ENCODE peak calls at places on chromosome 20, in six cellular contexts. One of them, this sample, is unnamed.

GRCh38 chr20:20247234-20247633 is 120.7 kb upstream of the INSM1 start:
- DNase-seq in endothelial cell of umbilical vein: no peak
- DNase-seq in GM12878: no peak
- DNase-seq in K562: no peak
- DNase-seq in A549: no peak
- DNase-seq in HepG2: no peak
- DNase-seq in this sample: no peak

GRCh38 chr20:52972190-52972937 is at the start of gene TSHZ2:
- DNase-seq in endothelial cell of umbilical vein: no peak
- DNase-seq in A549: no peak
- DNase-seq in HepG2: peak; percentile 24
- DNase-seq in K562: no peak
- DNase-seq in GM12878: no peak
- DNase-seq in this sample: no peak

GRCh38 chr20:32536861-32537656 is 48.1 kb downstream of the NOL4L start:
- DNase-seq in GM12878: no peak
- DNase-seq in HepG2: no peak
- DNase-seq in endothelial cell of umbilical vein: no peak
- DNase-seq in A549: no peak
- DNase-seq in K562: no peak
- DNase-seq in this sample: peak; percentile 51

GRCh38 chr20:22866757-22867425 is 168.2 kb upstream of the SSTR4 start:
- DNase-seq in GM12878: no peak
- DNase-seq in K562: no peak
- DNase-seq in HepG2: no peak
- DNase-seq in A549: peak; percentile 16
- DNase-seq in endothelial cell of umbilical vein: peak; percentile 48
- DNase-seq in this sample: no peak

GRCh38 chr20:31713312-31714049 is 9.2 kb downstream of the BCL2L1 start:
- DNase-seq in endothelial cell of umbilical vein: peak; percentile 78
- DNase-seq in HepG2: peak; percentile 81
- DNase-seq in K562: no peak
- DNase-seq in A549: peak; percentile 78
- DNase-seq in GM12878: no peak
- DNase-seq in this sample: no peak

GRCh38 chr20:44336725-44337380 is at the start of gene R3HDML:
- DNase-seq in HepG2: no peak
- DNase-seq in GM12878: no peak
- DNase-seq in K562: no peak
- DNase-seq in endothelial cell of umbilical vein: no peak
- DNase-seq in A549: no peak
- DNase-seq in this sample: no peak

GRCh38 chr20:33099842-33100538 is 20.5 kb downstream of the BPIFB4 start:
- DNase-seq in A549: no peak
- DNase-seq in HepG2: no peak
- DNase-seq in GM12878: no peak
- DNase-seq in K562: peak; percentile 16
- DNase-seq in endothelial cell of umbilical vein: no peak
- DNase-seq in this sample: no peak

GRCh38 chr20:47610247-47610944 is 108.7 kb downstream of the NCOA3 start:
- DNase-seq in HepG2: no peak
- DNase-seq in A549: peak; percentile 67
- DNase-seq in endothelial cell of umbilical vein: peak; percentile 93
- DNase-seq in K562: peak; percentile 48
- DNase-seq in GM12878: peak; percentile 33
- DNase-seq in this sample: peak; percentile 66

GRCh38 chr20:24840121-24840713 is 108.9 kb upstream of the CST7 start:
- DNase-seq in HepG2: no peak
- DNase-seq in K562: no peak
- DNase-seq in GM12878: peak; percentile 37
- DNase-seq in A549: no peak
- DNase-seq in endothelial cell of umbilical vein: no peak
- DNase-seq in this sample: no peak

GRCh38 chr20:32970973-32971300 is 33.3 kb downstream of the SUN5 start:
- DNase-seq in K562: no peak
- DNase-seq in HepG2: no peak
- DNase-seq in A549: no peak
- DNase-seq in endothelial cell of umbilical vein: no peak
- DNase-seq in GM12878: no peak
- DNase-seq in this sample: no peak

GRCh38 chr20:47456041-47456537 is 45.6 kb upstream of the NCOA3 start:
- DNase-seq in GM12878: no peak
- DNase-seq in A549: no peak
- DNase-seq in HepG2: no peak
- DNase-seq in endothelial cell of umbilical vein: no peak
- DNase-seq in K562: no peak
- DNase-seq in this sample: no peak

DNA sequence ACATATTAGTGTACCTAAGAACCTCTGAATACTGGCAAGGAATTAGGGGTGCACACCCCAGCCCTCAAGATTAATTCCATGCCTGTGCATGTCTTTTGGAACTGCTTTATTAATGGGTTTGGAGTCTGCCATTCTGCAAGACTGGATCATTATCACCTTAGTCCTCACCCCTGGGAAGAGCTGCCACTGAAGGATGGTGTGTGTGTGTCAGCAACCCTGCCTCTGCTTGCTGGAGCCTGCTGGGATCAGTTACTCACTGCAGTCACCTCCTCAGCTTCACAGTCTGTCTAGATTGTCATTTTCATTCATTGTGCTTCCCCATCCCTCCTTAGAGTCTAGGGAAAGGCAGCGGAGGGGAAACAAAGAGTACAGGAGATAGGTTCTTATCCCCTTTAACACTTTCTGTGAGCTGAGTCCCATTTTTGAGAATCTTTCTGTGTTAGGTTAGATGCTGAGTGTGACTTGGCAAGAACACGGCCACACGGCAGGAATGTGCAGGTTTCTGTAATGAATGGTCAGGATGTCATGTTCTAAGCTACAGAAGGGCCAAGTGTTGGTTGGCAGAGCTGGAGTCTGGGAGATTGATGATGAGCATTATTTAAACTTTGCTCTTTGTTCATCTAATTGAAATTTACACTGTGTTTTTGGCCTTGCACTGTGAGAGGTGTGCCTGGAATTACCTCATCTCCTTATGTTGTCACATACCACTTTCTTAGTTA is 21.1 kb downstream of the GHRH start:
- DNase-seq in A549: no peak
- DNase-seq in GM12878: no peak
- DNase-seq in endothelial cell of umbilical vein: no peak
- DNase-seq in K562: no peak
- DNase-seq in HepG2: no peak
- DNase-seq in this sample: no peak
- TF ChIP-seq CTCF in A549: no peak
- TF ChIP-seq CTCF in GM12878: no peak
- TF ChIP-seq CTCF in endothelial cell of umbilical vein: no peak
- TF ChIP-seq CTCF in K562: no peak
- TF ChIP-seq CTCF in HepG2: no peak
- TF ChIP-seq CTCF in this sample: no peak

DNA sequence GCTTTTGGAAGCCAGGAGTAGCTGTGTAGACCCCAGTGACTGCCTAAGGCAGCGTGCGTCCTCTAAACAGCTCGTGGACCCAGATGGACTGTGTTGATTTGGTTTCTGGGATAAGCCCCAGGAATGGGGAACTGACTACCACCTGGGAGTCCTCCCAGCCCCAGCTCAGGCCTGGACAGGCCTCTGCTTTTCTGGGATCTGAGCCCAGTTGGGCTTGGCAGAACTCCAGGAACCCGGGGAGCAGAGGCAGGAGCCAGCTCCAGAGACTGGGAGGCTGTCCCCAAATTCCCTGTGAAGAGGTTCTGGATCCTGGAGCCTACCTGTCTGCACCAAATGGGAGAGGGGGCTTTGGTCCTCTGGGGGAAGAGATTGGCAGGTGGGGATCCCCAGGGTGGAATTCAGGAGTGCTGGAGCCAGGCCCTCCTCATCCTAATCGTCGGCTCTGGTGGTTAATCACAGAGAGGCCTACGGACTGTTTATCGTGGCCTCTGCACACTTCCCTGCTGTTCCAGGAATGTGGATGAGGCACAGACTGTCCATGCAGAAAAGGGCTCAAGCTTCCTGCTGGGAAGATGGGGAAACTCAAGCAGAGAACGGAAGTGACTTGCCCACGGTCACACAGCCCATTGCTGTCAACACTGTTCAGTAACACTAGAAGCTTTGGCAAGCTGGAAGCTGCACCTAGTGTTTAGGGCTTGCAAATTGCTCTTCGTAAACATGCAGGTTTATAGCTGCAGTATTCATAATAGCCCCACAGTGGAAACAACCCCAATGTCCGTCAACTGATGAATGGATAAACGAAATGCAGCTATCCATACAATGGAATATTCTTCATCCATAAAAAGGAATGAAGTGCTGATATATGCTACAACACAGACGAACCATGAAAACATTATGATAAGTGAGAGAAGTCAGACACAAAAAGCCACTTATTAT is 100.6 kb downstream of the KCNB1 start:
- DNase-seq in GM12878: no peak
- DNase-seq in A549: peak; percentile 22
- DNase-seq in HepG2: no peak
- DNase-seq in endothelial cell of umbilical vein: no peak
- DNase-seq in K562: no peak
- DNase-seq in this sample: no peak
- TF ChIP-seq MYC in GM12878: no peak
- TF ChIP-seq MYC in A549: no peak
- TF ChIP-seq MYC in HepG2: no peak
- TF ChIP-seq MYC in endothelial cell of umbilical vein: no peak
- TF ChIP-seq MYC in K562: no peak
- TF ChIP-seq MYC in this sample: no peak

DNA sequence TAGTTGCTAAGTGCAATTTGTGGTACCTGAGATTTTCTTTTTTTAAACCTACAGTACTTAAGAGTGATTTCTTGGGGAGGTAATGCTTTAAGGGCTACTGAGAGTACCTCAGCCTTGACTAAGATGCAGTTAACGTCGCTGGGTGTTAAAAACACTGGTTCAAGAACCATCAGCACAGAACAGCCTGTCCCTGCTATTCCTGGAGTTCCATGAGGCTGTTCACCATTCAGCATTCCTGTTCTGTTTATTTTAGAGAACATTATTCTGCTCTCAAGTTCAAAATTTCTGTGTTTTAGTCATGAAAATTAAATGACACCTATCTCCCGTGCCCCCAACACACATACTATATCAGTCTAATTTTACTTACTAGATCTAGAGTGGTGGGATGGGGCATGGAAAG is 1.7 kb upstream of the PRELID3B start:
- DNase-seq in K562: no peak
- DNase-seq in A549: no peak
- DNase-seq in endothelial cell of umbilical vein: no peak
- DNase-seq in HepG2: no peak
- DNase-seq in GM12878: no peak
- DNase-seq in this sample: no peak
- TF ChIP-seq MAX in K562: no peak
- TF ChIP-seq MAX in A549: no peak
- TF ChIP-seq MAX in endothelial cell of umbilical vein: no peak
- TF ChIP-seq MAX in HepG2: no peak
- TF ChIP-seq MAX in GM12878: no peak
- TF ChIP-seq MAX in this sample: no peak

GRCh38 chr20:16701296-16701695 is 28.5 kb upstream of the SNRPB2 start:
- DNase-seq in endothelial cell of umbilical vein: peak; percentile 14
- DNase-seq in A549: no peak
- DNase-seq in K562: no peak
- DNase-seq in GM12878: no peak
- DNase-seq in HepG2: peak; percentile 40
- DNase-seq in this sample: peak; percentile 57
- TF ChIP-seq CTCF in endothelial cell of umbilical vein: no peak
- TF ChIP-seq CTCF in A549: peak; percentile 14
- TF ChIP-seq CTCF in K562: no peak
- TF ChIP-seq CTCF in GM12878: peak; percentile 29
- TF ChIP-seq CTCF in HepG2: peak; percentile 56
- TF ChIP-seq CTCF in this sample: peak; percentile 69

GRCh38 chr20:8721098-8721497 is 347.8 kb upstream of the PLCB4 start:
- DNase-seq in A549: peak; percentile 13
- DNase-seq in HepG2: peak; percentile 71
- DNase-seq in K562: peak; percentile 4
- DNase-seq in endothelial cell of umbilical vein: peak; percentile 72
- DNase-seq in GM12878: peak; percentile 7
- DNase-seq in this sample: peak; percentile 76
- TF ChIP-seq MYC in A549: no peak
- TF ChIP-seq MYC in HepG2: no peak
- TF ChIP-seq MYC in K562: no peak
- TF ChIP-seq MYC in endothelial cell of umbilical vein: no peak
- TF ChIP-seq MYC in GM12878: no peak
- TF ChIP-seq MYC in this sample: no peak

GRCh38 chr20:21677781-21678180 is 27.7 kb upstream of the PAX1 start:
- DNase-seq in HepG2: no peak
- DNase-seq in endothelial cell of umbilical vein: no peak
- DNase-seq in GM12878: no peak
- DNase-seq in K562: no peak
- DNase-seq in A549: no peak
- DNase-seq in this sample: no peak

GRCh38 chr20:21684671-21685070 is 20.8 kb upstream of the PAX1 start:
- DNase-seq in GM12878: no peak
- DNase-seq in K562: no peak
- DNase-seq in HepG2: no peak
- DNase-seq in endothelial cell of umbilical vein: no peak
- DNase-seq in A549: no peak
- DNase-seq in this sample: no peak

GRCh38 chr20:21681932-21682318 is 23.5 kb upstream of the PAX1 start:
- DNase-seq in endothelial cell of umbilical vein: no peak
- DNase-seq in K562: no peak
- DNase-seq in A549: no peak
- DNase-seq in HepG2: no peak
- DNase-seq in GM12878: no peak
- DNase-seq in this sample: no peak

GRCh38 chr20:21681219-21681931 is 24.1 kb upstream of the PAX1 start:
- DNase-seq in endothelial cell of umbilical vein: no peak
- DNase-seq in HepG2: no peak
- DNase-seq in GM12878: no peak
- DNase-seq in K562: no peak
- DNase-seq in A549: no peak
- DNase-seq in this sample: no peak

DNA sequence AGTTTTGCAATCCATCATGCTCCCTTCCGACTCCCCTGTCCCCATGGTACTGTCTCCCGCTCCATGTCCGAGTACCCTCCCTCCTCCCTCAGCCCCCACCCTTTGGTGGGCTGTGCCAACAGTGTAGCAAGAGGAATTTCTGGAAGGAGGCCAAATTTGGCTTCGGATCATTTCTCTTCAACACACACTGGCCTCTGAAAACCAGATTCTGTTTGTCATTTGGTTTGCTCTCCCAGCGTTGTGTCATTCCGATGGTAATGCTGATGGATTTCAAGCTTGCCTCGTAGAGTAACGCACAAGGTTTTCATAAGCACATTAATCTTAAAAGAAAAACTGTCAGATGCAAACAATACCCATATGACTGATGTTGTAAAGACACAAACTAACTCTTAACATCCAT is 22.9 kb upstream of the PAX1 start:
- DNase-seq in A549: no peak
- DNase-seq in K562: no peak
- DNase-seq in GM12878: no peak
- DNase-seq in HepG2: no peak
- DNase-seq in endothelial cell of umbilical vein: no peak
- DNase-seq in this sample: no peak
- TF ChIP-seq MAX in A549: no peak
- TF ChIP-seq MAX in K562: no peak
- TF ChIP-seq MAX in GM12878: no peak
- TF ChIP-seq MAX in HepG2: no peak
- TF ChIP-seq MAX in endothelial cell of umbilical vein: no peak
- TF ChIP-seq MAX in this sample: no peak

GRCh38 chr20:11217322-11217989 is 543.7 kb upstream of the JAG1 start:
- DNase-seq in A549: no peak
- DNase-seq in GM12878: no peak
- DNase-seq in K562: no peak
- DNase-seq in HepG2: no peak
- DNase-seq in endothelial cell of umbilical vein: peak; percentile 93
- DNase-seq in this sample: no peak
- TF ChIP-seq CTCF in A549: no peak
- TF ChIP-seq CTCF in GM12878: no peak
- TF ChIP-seq CTCF in K562: no peak
- TF ChIP-seq CTCF in HepG2: no peak
- TF ChIP-seq CTCF in endothelial cell of umbilical vein: no peak
- TF ChIP-seq CTCF in this sample: no peak

This sample was measured in NB4.